ENCODE peak calls at places on chromosomes 6 and 20, in nine cellular contexts. R is NCI-H446 treated with DMSO at 0.1 percent for 48 hours, P is EH, V is astrocyte of the cerebellum, T is type B pancreatic cell, F is brain microvascular endothelial cell, U is foreskin keratinocyte, D is heart left ventricle, X is prostate gland. W is an unnamed sample.

GRCh38 chr20:60820918-60821317 is 431.1 kb upstream of the CDH4 start:
- DNase-seq in X (no peak), F (no peak), T (no peak), V (no peak), R (no peak), U (no peak), P (no peak), D (no peak), W (no peak)

GRCh38 chr6:82766476-82766875 is 299.2 kb downstream of the UBE3D start:
- DNase-seq in F (no peak), R (no peak), D (no peak), X (no peak), V (no peak), P (no peak), T (no peak), U (peak; percentile 56), W (no peak)

GRCh38 chr20:58246346-58246745 is 17.9 kb upstream of the ANKRD60 start:
- DNase-seq in X (no peak), P (no peak), V (no peak), D (no peak), T (no peak), R (no peak), F (peak; percentile 29), U (no peak), W (peak; percentile 51)

GRCh38 chr6:44542401-44543116 is 155.1 kb downstream of the CDC5L start:
- DNase-seq in P (peak; percentile 5), U (no peak), D (peak; percentile 9), F (no peak), R (no peak), V (peak; percentile 67), X (no peak), T (no peak), W (no peak)

GRCh38 chr6:129501401-129502051 is 208.5 kb downstream of the ARHGAP18 start:
- DNase-seq in R (peak; percentile 9), V (peak; percentile 98), U (peak; percentile 99), X (peak; percentile 84), D (no peak), F (peak; percentile 95), T (peak; percentile 71), P (peak; percentile 92), W (peak; percentile 87)

GRCh38 chr6:145872669-145873068 is 58.1 kb upstream of the FBXO30 start:
- DNase-seq in X (no peak), P (no peak), R (no peak), T (no peak), D (no peak), F (no peak), V (no peak), U (no peak), W (no peak)

GRCh38 chr6:16851758-16852157 is 90.5 kb upstream of the ATXN1 start:
- DNase-seq in X (no peak), F (no peak), R (no peak), V (no peak), D (no peak), U (no peak), T (no peak), P (peak; percentile 24), W (no peak)

GRCh38 chr6:90386796-90387390 is 90.2 kb upstream of the BACH2 start:
- DNase-seq in T (no peak), D (no peak), V (no peak), F (no peak), U (no peak), P (no peak), R (no peak), X (peak; percentile 69), W (no peak)

GRCh38 chr6:31663961-31664789 is 622 bp downstream of the GPANK1 start:
- DNase-seq in U (peak; percentile 70), V (peak; percentile 37), X (no peak), P (peak; percentile 89), D (no peak), F (peak; percentile 63), T (no peak), R (peak; percentile 22), W (peak; percentile 45)

GRCh38 chr20:21398505-21399057 is 1.3 kb upstream of the NKX2-4 start:
- DNase-seq in D (no peak), F (no peak), X (no peak), R (no peak), U (no peak), V (no peak), T (no peak), P (no peak), W (no peak)

GRCh38 chr6:33620158-33620583 is 951 bp upstream of the ITPR3 start:
- DNase-seq in U (no peak), D (no peak), V (no peak), T (no peak), P (no peak), X (peak; percentile 49), R (no peak), F (no peak), W (no peak)

GRCh38 chr20:23626040-23626620 is 11.6 kb downstream of the CST3 start:
- DNase-seq in F (no peak), D (no peak), T (no peak), V (no peak), R (no peak), P (peak; percentile 24), X (no peak), U (peak; percentile 83), W (no peak)

GRCh38 chr6:101011165-101011564 is 130.0 kb upstream of the ASCC3 start:
- DNase-seq in V (no peak), R (no peak), D (no peak), U (peak; percentile 37), T (no peak), X (no peak), P (peak; percentile 12), F (no peak), W (no peak)

GRCh38 chr6:125738276-125738675 is 11.2 kb upstream of the HEY2 start:
- DNase-seq in R (no peak), D (no peak), U (no peak), T (no peak), F (no peak), V (no peak), P (no peak), X (no peak), W (no peak)

W was measured in SK-MEL-5.